ENCODE peak calls at places on chromosomes 2 and 18, in six cellular contexts. D, Q, Y, X, A and E are unnamed samples.
A peak's percentile ranks its signal among the peaks of the same experiment; 100 is the strongest.

GRCh38 chr18:48017625-48018024 is 87.2 kb upstream of the SMAD2 start:
- DNase-seq in D (no peak), Q (no peak), Y (no peak), X (peak; percentile 71), A (no peak), E (no peak)

GRCh38 chr2:147033046-147033445 is 811.8 kb upstream of the ACVR2A start:
- DNase-seq in D (no peak), Q (no peak), Y (no peak), X (no peak), A (no peak), E (no peak)

GRCh38 chr2:23709311-23709710 is 217.6 kb downstream of the ATAD2B start:
- DNase-seq in D (no peak), Q (no peak), Y (no peak), X (no peak), A (no peak), E (no peak)

GRCh38 chr2:231188506-231189170 is 9.8 kb upstream of the ARMC9 start:
- DNase-seq in D (no peak), Q (no peak), Y (no peak), X (no peak), A (no peak), E (no peak)

GRCh38 chr18:12038082-12038660 is 55.5 kb upstream of the ANKRD62 start:
- DNase-seq in D (no peak), Q (no peak), Y (no peak), X (no peak), A (peak; percentile 42), E (peak; percentile 69)

GRCh38 chr18:31079973-31080372 is 22.2 kb downstream of the DSC2 start:
- DNase-seq in D (no peak), Q (no peak), Y (no peak), X (no peak), A (no peak), E (no peak)

GRCh38 chr2:58720033-58720769 is 479.1 kb upstream of the FANCL start:
- DNase-seq in D (no peak), Q (no peak), Y (no peak), X (no peak), A (no peak), E (no peak)

GRCh38 chr2:187453078-187453641 is 5.1 kb upstream of the CALCRL start:
- DNase-seq in D (peak; percentile 60), Q (no peak), Y (no peak), X (peak; percentile 23), A (no peak), E (no peak)

GRCh38 chr2:227817940-227818568 is 4.4 kb downstream of the CCL20 start:
- DNase-seq in D (peak; percentile 100), Q (no peak), Y (peak; percentile 12), X (peak; percentile 100), A (peak; percentile 58), E (no peak)

GRCh38 chr18:10453885-10454772 is at the start of gene APCDD1:
- DNase-seq in D (no peak), Q (peak; percentile 75), Y (peak; percentile 34), X (no peak), A (peak; percentile 64), E (peak; percentile 85)

GRCh38 chr18:48529796-48530195 is 9.0 kb upstream of the CTIF start:
- DNase-seq in D (peak; percentile 83), Q (no peak), Y (no peak), X (peak; percentile 94), A (no peak), E (no peak)

GRCh38 chr2:240213226-240213475 is 72.7 kb upstream of the OTOS start:
- DNase-seq in D (no peak), Q (no peak), Y (no peak), X (no peak), A (peak; percentile 3), E (peak; percentile 47)

GRCh38 chr2:188314314-188315054 is 22.8 kb downstream of the GULP1 start:
- DNase-seq in D (peak; percentile 37), Q (no peak), Y (no peak), X (no peak), A (no peak), E (no peak)

GRCh38 chr2:74032909-74033261 is 48.2 kb downstream of the TET3 start:
- DNase-seq in D (no peak), Q (no peak), Y (no peak), X (no peak), A (no peak), E (no peak)

GRCh38 chr2:109409347-109410020 is 204.3 kb downstream of the SEPTIN10 start:
- DNase-seq in D (no peak), Q (no peak), Y (no peak), X (no peak), A (no peak), E (no peak)

GRCh38 chr2:168661404-168661869 is 141.0 kb upstream of the NOSTRIN start:
- DNase-seq in D (peak; percentile 80), Q (no peak), Y (no peak), X (no peak), A (no peak), E (no peak)

GRCh38 chr2:232982926-232983668 is 30.0 kb downstream of the NGEF start:
- DNase-seq in D (no peak), Q (no peak), Y (no peak), X (no peak), A (no peak), E (peak; percentile 51)

GRCh38 chr2:19738707-19739106 is 163.1 kb downstream of the TTC32 start:
- DNase-seq in D (peak; percentile 45), Q (no peak), Y (no peak), X (peak; percentile 80), A (peak; percentile 22), E (no peak)

GRCh38 chr2:174245065-174245464 is 3.3 kb downstream of the OLA1 start:
- DNase-seq in D (peak; percentile 3), Q (no peak), Y (no peak), X (no peak), A (no peak), E (no peak)

GRCh38 chr18:53028565-53028964 is 688.6 kb downstream of the DCC start:
- DNase-seq in D (no peak), Q (no peak), Y (no peak), X (no peak), A (no peak), E (no peak)

GRCh38 chr18:62452280-62452824 is 70.5 kb upstream of the ZCCHC2 start:
- DNase-seq in D (peak; percentile 39), Q (no peak), Y (no peak), X (peak; percentile 27), A (no peak), E (no peak)

GRCh38 chr2:6429210-6429986 is 436.3 kb downstream of the CMPK2 start:
- DNase-seq in D (no peak), Q (no peak), Y (no peak), X (no peak), A (no peak), E (no peak)

GRCh38 chr2:31962757-31963361 is 47.9 kb downstream of the MEMO1 start:
- DNase-seq in D (no peak), Q (no peak), Y (no peak), X (no peak), A (no peak), E (no peak)

GRCh38 chr2:120885311-120885710 is 149.6 kb downstream of the GLI2 start:
- DNase-seq in D (no peak), Q (no peak), Y (no peak), X (no peak), A (no peak), E (no peak)

GRCh38 chr2:51953931-51954330 is 922.0 kb upstream of the NRXN1 start:
- DNase-seq in D (peak; percentile 75), Q (no peak), Y (no peak), X (peak; percentile 48), A (no peak), E (no peak)

GRCh38 chr2:105609756-105610397 is 134.8 kb upstream of the NCK2 start:
- DNase-seq in D (no peak), Q (no peak), Y (no peak), X (no peak), A (no peak), E (no peak)

GRCh38 chr2:64542071-64543005 is 18.2 kb downstream of the AFTPH start:
- DNase-seq in D (no peak), Q (no peak), Y (no peak), X (no peak), A (no peak), E (no peak)

GRCh38 chr2:187769437-187769836 is 215.2 kb upstream of the TFPI start:
- DNase-seq in D (no peak), Q (no peak), Y (no peak), X (no peak), A (no peak), E (no peak)

GRCh38 chr2:184760931-184761330 is 162.6 kb downstream of the ZNF804A start:
- DNase-seq in D (no peak), Q (no peak), Y (no peak), X (no peak), A (no peak), E (no peak)

DNA sequence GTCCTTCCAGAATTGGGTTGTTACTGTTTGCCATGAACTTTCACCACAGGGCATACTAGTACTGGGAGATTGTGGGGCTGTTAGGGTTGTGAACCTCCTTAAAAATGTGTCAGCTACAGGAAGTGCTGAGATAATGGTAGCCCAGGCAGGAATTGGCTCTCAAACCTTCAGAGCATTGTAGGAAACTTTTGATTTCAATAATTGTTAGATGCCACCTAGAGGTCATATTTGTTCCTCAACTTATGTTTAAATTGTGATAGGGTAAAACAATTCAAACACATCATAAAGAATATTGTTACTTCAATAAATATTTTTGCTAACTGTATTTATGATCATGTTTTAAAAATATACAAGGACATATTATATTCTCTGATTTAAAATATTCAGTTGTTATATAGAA is 594.6 kb downstream of the ADCYAP1 start:
- DNase-seq in D (no peak), Q (no peak), Y (no peak), X (no peak), A (no peak), E (no peak)
- TF ChIP-seq CTCF in D (no peak), Q (peak; percentile 37), Y (peak; percentile 19), X (no peak), A (no peak), E (peak; percentile 49)

DNA sequence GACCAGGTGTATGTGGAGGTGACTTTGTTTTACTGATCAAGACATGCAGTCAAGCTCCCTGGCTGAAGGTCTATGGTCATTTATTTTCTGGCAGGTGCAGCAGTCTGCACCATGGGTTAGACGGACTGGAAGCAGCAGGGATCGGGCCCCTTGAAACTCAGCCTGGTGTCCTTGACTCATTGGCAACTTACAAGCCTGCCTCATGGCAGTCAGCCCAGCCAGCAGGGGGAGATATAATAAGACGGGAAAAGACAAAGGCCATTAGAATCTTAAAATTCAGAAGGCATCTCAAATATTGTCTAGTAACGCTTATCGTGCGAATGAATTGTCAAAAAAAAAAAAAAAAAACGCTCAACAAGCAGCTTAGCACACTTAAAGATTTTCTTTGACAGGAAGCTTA is 308.2 kb downstream of the EN1 start:
- DNase-seq in D (peak; percentile 60), Q (no peak), Y (no peak), X (peak; percentile 42), A (peak; percentile 45), E (no peak)
- TF ChIP-seq CTCF in D (peak; percentile 78), Q (peak; percentile 50), Y (peak; percentile 36), X (peak; percentile 52), A (no peak), E (peak; percentile 62)

GRCh38 chr2:238839428-238839827 is 8.5 kb upstream of the TWIST2 start:
- DNase-seq in D (no peak), Q (no peak), Y (no peak), X (no peak), A (no peak), E (no peak)
- TF ChIP-seq CTCF in D (no peak), Q (no peak), Y (peak; percentile 21), X (no peak), A (no peak), E (no peak)

GRCh38 chr2:234495076-234495800 is 1.6 kb downstream of the ARL4C start:
- DNase-seq in D (peak; percentile 38), Q (no peak), Y (peak; percentile 36), X (peak; percentile 54), A (no peak), E (no peak)
- TF ChIP-seq CTCF in D (no peak), Q (peak; percentile 6), Y (no peak), X (no peak), A (no peak), E (no peak)

GRCh38 chr2:28621172-28622100 is 125.6 kb downstream of the PLB1 start:
- DNase-seq in D (peak; percentile 99), Q (peak; percentile 39), Y (peak; percentile 62), X (peak; percentile 92), A (peak; percentile 76), E (no peak)
- TF ChIP-seq CTCF in D (peak; percentile 68), Q (peak; percentile 57), Y (peak; percentile 19), X (peak; percentile 34), A (peak; percentile 37), E (peak; percentile 60)